ENCODE peak calls at places on chromosomes 13 and 19, in four cellular contexts. F is K562, H is HepG2, G is SK-N-SH. N is an unnamed sample.

GRCh38 chr19:55147408-55148251 is 1.4 kb downstream of the TNNT1 start:
- DNase-seq in F (peak), H (no peak), G (peak), N (peak)

GRCh38 chr19:37809366-37809765 is 30.0 kb upstream of the ZNF573 start:
- DNase-seq in F (no peak), H (no peak), G (no peak), N (no peak)

GRCh38 chr19:53980553-53981407 is 10.7 kb upstream of the CACNG6 start:
- DNase-seq in F (peak), H (peak), G (peak), N (peak)

GRCh38 chr13:73914119-73914518 is 220.1 kb downstream of the KLF12 start:
- DNase-seq in F (no peak), H (no peak), G (no peak), N (no peak)

GRCh38 chr13:46100191-46100877 is 4.5 kb downstream of the CPB2 start:
- DNase-seq in F (no peak), H (no peak), G (no peak), N (no peak)

GRCh38 chr13:99585609-99586008 is 84.3 kb downstream of the TM9SF2 start:
- DNase-seq in F (no peak), H (no peak), G (no peak), N (no peak)

GRCh38 chr19:7977723-7978040 is 27.8 kb downstream of the ELAVL1 start:
- DNase-seq in F (no peak), H (no peak), G (no peak), N (no peak)

GRCh38 chr19:14433454-14434156 is 499 bp downstream of the PKN1 start:
- DNase-seq in F (no peak), H (no peak), G (peak), N (peak)

GRCh38 chr19:7979011-7979410 is 26.4 kb downstream of the ELAVL1 start:
- DNase-seq in F (no peak), H (no peak), G (no peak), N (no peak)

GRCh38 chr19:9306443-9306842 is 3.2 kb downstream of the ZNF699 start:
- DNase-seq in F (no peak), H (no peak), G (no peak), N (no peak)

GRCh38 chr19:40646564-40647254 is 43.7 kb downstream of the NUMBL start:
- DNase-seq in F (peak), H (no peak), G (no peak), N (no peak)

GRCh38 chr19:29206453-29206852 is 6.5 kb downstream of the UQCRFS1 start:
- DNase-seq in F (no peak), H (no peak), G (no peak), N (no peak)

GRCh38 chr13:26771796-26772195 is 11.2 kb upstream of the GPR12 start:
- DNase-seq in F (no peak), H (no peak), G (no peak), N (no peak)

GRCh38 chr19:3057275-3057714 is 5.0 kb downstream of the TLE5 start:
- DNase-seq in F (peak), H (no peak), G (no peak), N (no peak)

GRCh38 chr19:30566681-30567420 is 194.7 kb downstream of the ZNF536 start:
- DNase-seq in F (no peak), H (no peak), G (no peak), N (no peak)

GRCh38 chr13:55244991-55245644 is 1895.6 kb upstream of the PRR20A start:
- DNase-seq in F (no peak), H (peak), G (peak), N (peak)

GRCh38 chr19:10112895-10113591 is 1.6 kb downstream of the P2RY11 start:
- DNase-seq in F (peak), H (peak), G (peak), N (peak)

GRCh38 chr13:41562083-41562482 is 104.7 kb downstream of the RGCC start:
- DNase-seq in F (no peak), H (no peak), G (no peak), N (no peak)

GRCh38 chr13:105502193-105502592 is 1033.3 kb downstream of the EFNB2 start:
- DNase-seq in F (no peak), H (no peak), G (no peak), N (no peak)

GRCh38 chr19:16456652-16457194 is 15.0 kb downstream of the EPS15L1 start:
- DNase-seq in F (no peak), H (no peak), G (peak), N (peak)

GRCh38 chr13:43441464-43441863 is 345.3 kb downstream of the ENOX1 start:
- DNase-seq in F (no peak), H (no peak), G (no peak), N (no peak)

GRCh38 chr19:46745521-46746280 is at the start of gene FKRP:
- DNase-seq in F (peak), H (no peak), G (peak), N (peak)

GRCh38 chr13:28819046-28819747 is 942 bp upstream of the MTUS2 start:
- DNase-seq in F (peak), H (no peak), G (no peak), N (peak)

GRCh38 chr13:49954674-49955455 is 18.7 kb upstream of the SPRYD7 start:
- DNase-seq in F (no peak), H (no peak), G (no peak), N (no peak)

GRCh38 chr13:67943116-67943515 is 713.0 kb upstream of the PCDH9 start:
- DNase-seq in F (no peak), H (no peak), G (no peak), N (no peak)

GRCh38 chr19:57558525-57558924 is 1.1 kb downstream of the ZNF550 start:
- DNase-seq in F (peak), H (peak), G (peak), N (no peak)

GRCh38 chr13:48761256-48761655 is 107.5 kb downstream of the CYSLTR2 start:
- DNase-seq in F (no peak), H (no peak), G (no peak), N (no peak)

GRCh38 chr13:47008318-47008717 is 111.5 kb upstream of the HTR2A start:
- DNase-seq in F (peak), H (no peak), G (no peak), N (no peak)

GRCh38 chr19:8511573-8512101 is 2.3 kb downstream of the ZNF414 start:
- DNase-seq in F (no peak), H (no peak), G (no peak), N (no peak)

GRCh38 chr19:9523885-9524474 is 14.5 kb downstream of the ZNF426 start:
- DNase-seq in F (no peak), H (no peak), G (no peak), N (no peak)

GRCh38 chr13:44605275-44605674 is 29.1 kb upstream of the TSC22D1 start:
- DNase-seq in F (no peak), H (no peak), G (no peak), N (no peak)

GRCh38 chr13:28532226-28533048 is 37.5 kb upstream of the FLT1 start:
- DNase-seq in F (peak), H (no peak), G (peak), N (peak)

GRCh38 chr13:29964181-29964845 is 113.9 kb upstream of the UBL3 start:
- DNase-seq in F (peak), H (no peak), G (no peak), N (peak)

GRCh38 chr19:5127710-5128109 is 158.8 kb downstream of the KDM4B start:
- DNase-seq in F (no peak), H (no peak), G (no peak), N (no peak)
- TF ChIP-seq FOXJ3 in F (no peak), H (no peak), G (no peak), N (no peak)

DNA sequence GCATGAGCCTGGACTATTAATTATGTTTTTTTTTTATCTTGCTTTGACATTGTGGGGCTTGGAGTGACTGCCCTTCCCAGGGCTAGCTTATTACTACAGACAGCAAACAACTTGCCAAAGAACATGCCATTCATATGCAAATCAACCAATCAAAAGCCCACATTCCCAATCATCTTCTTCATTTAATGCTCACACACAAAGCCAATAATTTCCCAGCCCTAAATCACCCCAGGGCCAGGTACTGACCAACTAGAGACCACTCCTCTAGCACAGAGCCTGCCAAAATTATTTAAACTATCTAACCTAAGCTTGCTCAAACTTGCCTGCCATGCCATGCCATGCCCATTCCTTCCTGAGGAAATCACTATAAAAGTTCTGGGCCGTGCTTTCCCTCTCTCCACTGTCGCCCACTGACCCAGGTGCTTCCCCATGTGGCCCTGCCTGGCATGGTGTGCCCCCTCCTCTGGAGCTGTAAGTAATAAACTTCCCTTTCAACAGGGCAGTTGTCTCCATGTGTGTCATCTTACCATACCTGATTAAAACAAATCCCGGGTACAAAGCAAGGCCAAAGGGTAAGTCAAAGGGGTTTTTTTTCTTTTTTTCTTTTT is 15.7 kb downstream of the PBX4 start:
- DNase-seq in F (no peak), H (no peak), G (no peak), N (no peak)
- TF ChIP-seq FOXJ3 in F (no peak), H (no peak), G (no peak), N (no peak)

GRCh38 chr19:18377026-18377425 is 8.9 kb upstream of the GDF15 start:
- DNase-seq in F (no peak), H (no peak), G (no peak), N (no peak)

GRCh38 chr19:18368504-18369222 is 17.3 kb upstream of the GDF15 start:
- DNase-seq in F (peak), H (peak), G (no peak), N (no peak)

GRCh38 chr19:18373892-18374629 is 11.9 kb upstream of the GDF15 start:
- DNase-seq in F (peak), H (peak), G (peak), N (peak)

DNA sequence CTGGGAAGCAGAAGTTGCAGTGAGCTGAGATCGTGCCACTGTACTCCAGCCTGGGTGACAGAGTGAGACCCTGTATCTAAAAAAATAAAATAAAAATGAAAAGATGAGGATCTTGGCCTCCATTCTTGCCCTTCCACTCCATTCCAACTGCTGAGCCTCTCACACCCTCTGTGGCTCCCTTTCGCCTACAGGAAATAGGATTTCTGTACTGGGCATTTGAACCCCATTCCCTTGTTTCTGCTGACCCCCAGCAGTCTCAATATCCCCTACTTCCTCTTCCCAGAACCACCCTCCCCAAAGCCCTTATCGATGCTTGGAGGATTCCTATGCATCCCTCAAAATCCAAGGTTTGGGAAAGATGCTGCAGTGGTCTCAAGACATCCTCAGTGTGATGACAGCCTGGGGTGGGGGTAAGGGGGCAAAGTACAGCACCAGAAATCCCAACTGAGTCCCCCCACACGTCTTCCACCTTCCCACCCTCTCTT is 12.5 kb upstream of the GDF15 start:
- DNase-seq in F (no peak), H (no peak), G (no peak), N (no peak)
- TF ChIP-seq FOXJ3 in F (no peak), H (no peak), G (no peak), N (no peak)

DNA sequence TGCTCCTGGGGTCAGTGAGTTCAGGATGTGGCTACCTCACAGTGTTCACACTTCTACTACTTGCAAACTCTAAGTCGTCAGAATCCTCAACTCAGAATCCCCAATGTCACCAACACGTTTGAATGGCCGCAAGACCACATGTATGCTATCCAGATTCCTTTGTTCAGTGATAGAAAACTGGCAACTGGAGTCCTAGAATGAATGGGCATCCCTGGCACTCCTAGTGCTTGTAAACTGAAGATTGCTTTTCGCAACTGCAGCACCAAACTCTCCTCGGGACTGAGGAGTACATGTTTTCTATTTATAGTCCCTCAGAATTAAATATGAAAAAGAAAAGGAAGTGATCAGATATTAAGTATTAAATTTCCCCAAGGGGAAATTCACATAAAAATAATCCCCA is 4.9 kb downstream of the SMAD9 start:
- DNase-seq in F (no peak), H (no peak), G (peak), N (no peak)
- TF ChIP-seq FOXJ3 in F (no peak), H (no peak), G (no peak), N (no peak)

DNA sequence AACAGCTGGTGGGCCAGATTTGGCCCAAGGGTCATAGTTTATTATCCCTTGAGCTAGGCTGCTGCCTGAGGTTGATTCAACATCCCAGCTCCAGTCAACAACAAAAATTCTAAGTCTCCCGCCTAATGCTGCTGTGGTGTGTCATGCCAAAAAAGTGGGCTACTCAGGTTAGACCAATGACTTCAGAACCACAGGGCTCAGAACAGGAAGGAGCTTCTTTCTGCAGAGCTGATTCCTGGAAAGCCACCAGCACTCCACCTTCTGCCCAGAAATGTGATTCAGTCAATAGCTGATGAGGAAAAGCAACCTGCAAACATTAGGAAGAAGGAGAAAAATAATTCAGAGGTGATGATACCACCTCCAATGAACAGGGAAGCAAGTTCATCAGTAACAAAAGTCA is 56.1 kb upstream of the SERPINE3 start:
- DNase-seq in F (no peak), H (no peak), G (no peak), N (no peak)
- TF ChIP-seq FOXJ3 in F (no peak), H (no peak), G (no peak), N (no peak)

GRCh38 chr19:6090634-6091033 is 19.7 kb downstream of the RFX2 start:
- DNase-seq in F (no peak), H (no peak), G (no peak), N (no peak)

GRCh38 chr19:6086081-6086858 is 24.0 kb downstream of the RFX2 start:
- DNase-seq in F (no peak), H (no peak), G (no peak), N (no peak)

GRCh38 chr19:6088677-6089063 is 21.6 kb downstream of the RFX2 start:
- DNase-seq in F (no peak), H (no peak), G (no peak), N (no peak)

GRCh38 chr19:6084821-6085220 is 25.5 kb downstream of the RFX2 start:
- DNase-seq in F (no peak), H (no peak), G (no peak), N (no peak)

GRCh38 chr19:6087074-6087506 is 23.2 kb downstream of the RFX2 start:
- DNase-seq in F (peak), H (peak), G (peak), N (no peak)
- TF ChIP-seq FOXJ3 in F (no peak), H (no peak), G (no peak), N (no peak)

GRCh38 chr13:80884031-80884785 is 543.3 kb upstream of the SPRY2 start:
- DNase-seq in F (peak), H (no peak), G (no peak), N (no peak)
- TF ChIP-seq FOXJ3 in F (peak), H (no peak), G (no peak), N (no peak)

N was measured in WTC11.